ENCODE peak calls at places on chromosome 1, in five cellular contexts. H, K, Z, S and Q are unnamed samples.

GRCh38 chr1:201245082-201245481 is 38.2 kb upstream of the PKP1 start:
- DNase-seq in H (no peak), K (no peak), Z (no peak), S (no peak), Q (no peak)

GRCh38 chr1:110687244-110687643 is 12.5 kb upstream of the KCNA3 start:
- DNase-seq in H (no peak), S (no peak), K (no peak), Z (peak), Q (peak)

GRCh38 chr1:94425821-94426484 is 7.8 kb downstream of the ABCD3 start:
- DNase-seq in Z (no peak), K (no peak), S (no peak), H (no peak), Q (no peak)

GRCh38 chr1:171142081-171142450 is 43.0 kb upstream of the FMO2 start:
- DNase-seq in Z (no peak), K (no peak), S (no peak), H (no peak), Q (no peak)

GRCh38 chr1:227942716-227943261 is 4.9 kb downstream of the WNT9A start:
- DNase-seq in H (no peak), Z (no peak), S (no peak), K (no peak), Q (no peak)

GRCh38 chr1:110241516-110241915 is 31.4 kb downstream of the KCNC4 start:
- DNase-seq in K (no peak), H (no peak), Z (no peak), S (no peak), Q (no peak)

GRCh38 chr1:185439727-185440415 is 122.8 kb upstream of the IVNS1ABP start:
- DNase-seq in S (no peak), Z (peak), H (no peak), K (peak), Q (peak)

GRCh38 chr1:213435715-213436114 is 384.7 kb downstream of the RPS6KC1 start:
- DNase-seq in K (no peak), S (no peak), H (no peak), Z (no peak), Q (no peak)

GRCh38 chr1:37477198-37477931 is 3.0 kb downstream of the ZC3H12A start:
- DNase-seq in K (peak), H (peak), S (peak), Z (no peak), Q (no peak)

GRCh38 chr1:231971397-231972233 is 345.0 kb downstream of the DISC1 start:
- DNase-seq in K (no peak), Z (peak), H (no peak), S (no peak), Q (peak)

GRCh38 chr1:211313392-211313791 is 13.2 kb upstream of the TRAF5 start:
- DNase-seq in S (no peak), Z (no peak), K (no peak), H (no peak), Q (no peak)